ENCODE peak calls at places on chromosomes 6 and 20, in six cellular contexts. One of them, this sample, is unnamed.

GRCh38 chr6:170584181-170584953 is at the start of gene PDCD2:
- DNase-seq in astrocyte of the spinal cord: peak; percentile 88
- DNase-seq in fibroblast of mammary gland: peak; percentile 87
- DNase-seq in pancreas: peak; percentile 97
- DNase-seq in neural progenitor cell: peak; percentile 95
- DNase-seq in fibroblast of lung: peak; percentile 91
- DNase-seq in this sample: peak; percentile 89

GRCh38 chr6:112362027-112362795 is 15.1 kb downstream of the RFPL4B start:
- DNase-seq in astrocyte of the spinal cord: no peak
- DNase-seq in fibroblast of lung: no peak
- DNase-seq in fibroblast of mammary gland: no peak
- DNase-seq in neural progenitor cell: no peak
- DNase-seq in pancreas: peak; percentile 48
- DNase-seq in this sample: no peak

GRCh38 chr20:5316188-5317158 is at the start of gene PROKR2:
- DNase-seq in pancreas: peak; percentile 51
- DNase-seq in astrocyte of the spinal cord: no peak
- DNase-seq in neural progenitor cell: peak; percentile 88
- DNase-seq in fibroblast of lung: no peak
- DNase-seq in fibroblast of mammary gland: no peak
- DNase-seq in this sample: no peak

GRCh38 chr20:15380770-15381169 is 1043.4 kb upstream of the FLRT3 start:
- DNase-seq in pancreas: no peak
- DNase-seq in fibroblast of mammary gland: no peak
- DNase-seq in fibroblast of lung: no peak
- DNase-seq in astrocyte of the spinal cord: no peak
- DNase-seq in neural progenitor cell: no peak
- DNase-seq in this sample: no peak

GRCh38 chr6:32267035-32267434 is 43.2 kb upstream of the NOTCH4 start:
- DNase-seq in neural progenitor cell: no peak
- DNase-seq in pancreas: no peak
- DNase-seq in fibroblast of lung: no peak
- DNase-seq in fibroblast of mammary gland: no peak
- DNase-seq in astrocyte of the spinal cord: no peak
- DNase-seq in this sample: no peak

GRCh38 chr6:15358579-15359327 is 112.9 kb downstream of the JARID2 start:
- DNase-seq in neural progenitor cell: no peak
- DNase-seq in astrocyte of the spinal cord: peak; percentile 63
- DNase-seq in fibroblast of mammary gland: no peak
- DNase-seq in fibroblast of lung: peak; percentile 83
- DNase-seq in pancreas: no peak
- DNase-seq in this sample: no peak

GRCh38 chr6:105301072-105301503 is 101.8 kb downstream of the PREP start:
- DNase-seq in fibroblast of lung: peak; percentile 49
- DNase-seq in neural progenitor cell: no peak
- DNase-seq in fibroblast of mammary gland: no peak
- DNase-seq in pancreas: no peak
- DNase-seq in astrocyte of the spinal cord: peak; percentile 18
- DNase-seq in this sample: no peak

GRCh38 chr6:158660331-158660730 is 10.5 kb downstream of the SYTL3 start:
- DNase-seq in neural progenitor cell: peak; percentile 34
- DNase-seq in fibroblast of lung: no peak
- DNase-seq in pancreas: no peak
- DNase-seq in fibroblast of mammary gland: peak; percentile 32
- DNase-seq in astrocyte of the spinal cord: no peak
- DNase-seq in this sample: no peak

GRCh38 chr20:37598101-37598530 is 70.4 kb upstream of the BLCAP start:
- DNase-seq in pancreas: no peak
- DNase-seq in neural progenitor cell: peak; percentile 81
- DNase-seq in astrocyte of the spinal cord: no peak
- DNase-seq in fibroblast of mammary gland: no peak
- DNase-seq in fibroblast of lung: no peak
- DNase-seq in this sample: no peak
- H3K4me3 ChIP-seq in pancreas: no peak overlapping the region
- H3K4me3 ChIP-seq in neural progenitor cell: peak overlapping the region; percentile 38
- H3K4me3 ChIP-seq in astrocyte of the spinal cord: no peak overlapping the region
- H3K4me3 ChIP-seq in fibroblast of mammary gland: no peak overlapping the region
- H3K4me3 ChIP-seq in fibroblast of lung: no peak overlapping the region
- H3K4me3 ChIP-seq in this sample: no peak overlapping the region

DNA sequence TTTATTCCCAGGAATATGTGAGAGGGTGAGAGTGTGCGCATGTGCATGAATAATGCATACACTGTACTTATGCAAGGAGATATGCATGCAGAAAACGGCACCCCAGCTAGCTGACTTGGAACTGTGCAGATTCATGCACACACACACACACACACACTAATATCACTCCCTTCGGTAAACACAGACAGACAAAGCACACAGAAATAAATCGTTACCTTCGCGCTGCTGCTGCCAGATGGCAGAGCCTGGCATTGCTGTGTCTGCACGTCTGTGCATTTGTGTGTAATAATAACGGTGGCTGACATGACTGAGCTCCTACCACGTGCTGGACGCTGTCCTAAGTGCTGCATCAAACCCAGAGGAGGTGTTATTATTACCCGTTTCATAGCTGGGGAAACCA is 36.8 kb downstream of the PREX1 start:
- DNase-seq in astrocyte of the spinal cord: peak; percentile 36
- DNase-seq in pancreas: no peak
- DNase-seq in neural progenitor cell: no peak
- DNase-seq in fibroblast of lung: peak; percentile 38
- DNase-seq in fibroblast of mammary gland: no peak
- DNase-seq in this sample: peak; percentile 39
- TF ChIP-seq CTCF in astrocyte of the spinal cord: no peak
- TF ChIP-seq CTCF in pancreas: no peak
- TF ChIP-seq CTCF in neural progenitor cell: no peak
- TF ChIP-seq CTCF in fibroblast of lung: no peak
- TF ChIP-seq CTCF in fibroblast of mammary gland: no peak
- TF ChIP-seq CTCF in this sample: no peak

DNA sequence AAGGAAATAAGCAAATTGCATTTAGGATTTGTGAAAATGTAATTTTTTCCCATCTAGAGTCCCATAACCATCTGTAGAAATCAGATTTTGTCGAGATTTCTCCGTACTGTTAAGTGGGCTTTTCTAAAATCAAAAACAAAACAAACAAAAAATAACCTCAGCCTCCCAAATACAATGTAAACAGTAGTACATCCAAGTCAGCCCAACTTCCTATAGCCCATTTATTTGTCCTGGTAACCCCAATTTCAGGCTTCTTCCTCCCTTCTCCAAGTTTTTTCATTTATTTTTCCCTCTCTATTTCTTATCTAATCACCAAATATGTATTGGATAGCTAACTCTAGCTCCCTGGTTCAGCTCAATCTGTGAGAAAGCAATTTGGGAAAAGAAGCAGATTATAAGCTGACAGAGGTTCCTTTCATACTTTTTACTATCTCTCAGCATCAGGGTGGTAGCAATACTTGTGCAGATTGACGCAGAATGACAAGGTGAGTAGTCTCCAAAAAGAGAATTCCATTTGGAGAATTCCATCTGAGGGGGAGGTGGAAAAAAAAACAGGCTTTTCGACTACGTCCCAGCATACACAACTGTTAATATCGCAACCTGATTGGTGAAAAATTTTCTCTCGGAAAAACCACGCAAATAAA is 132.6 kb upstream of the BTN3A2 start:
- DNase-seq in pancreas: no peak
- DNase-seq in fibroblast of mammary gland: no peak
- DNase-seq in neural progenitor cell: no peak
- DNase-seq in fibroblast of lung: no peak
- DNase-seq in astrocyte of the spinal cord: no peak
- DNase-seq in this sample: no peak
- H3K4me3 ChIP-seq in pancreas: no peak overlapping the region
- H3K4me3 ChIP-seq in fibroblast of mammary gland: no peak overlapping the region
- H3K4me3 ChIP-seq in neural progenitor cell: peak overlapping the region; percentile 84
- H3K4me3 ChIP-seq in fibroblast of lung: peak overlapping the region; percentile 67
- H3K4me3 ChIP-seq in astrocyte of the spinal cord: peak overlapping the region; percentile 59
- H3K4me3 ChIP-seq in this sample: no peak overlapping the region

GRCh38 chr6:131948692-131949614 is 2.2 kb downstream of the CCN2 start:
- DNase-seq in neural progenitor cell: no peak
- DNase-seq in fibroblast of lung: peak; percentile 84
- DNase-seq in astrocyte of the spinal cord: peak; percentile 84
- DNase-seq in pancreas: no peak
- DNase-seq in fibroblast of mammary gland: peak; percentile 75
- DNase-seq in this sample: peak; percentile 92

GRCh38 chr6:131949909-131950766 is 1.0 kb downstream of the CCN2 start:
- DNase-seq in fibroblast of lung: peak; percentile 91
- DNase-seq in fibroblast of mammary gland: peak; percentile 91
- DNase-seq in pancreas: peak; percentile 88
- DNase-seq in astrocyte of the spinal cord: peak; percentile 92
- DNase-seq in neural progenitor cell: peak; percentile 91
- DNase-seq in this sample: peak; percentile 96

GRCh38 chr6:131949615-131949908 is 1.6 kb downstream of the CCN2 start:
- DNase-seq in astrocyte of the spinal cord: no peak
- DNase-seq in fibroblast of mammary gland: peak; percentile 88
- DNase-seq in fibroblast of lung: peak; percentile 92
- DNase-seq in pancreas: no peak
- DNase-seq in neural progenitor cell: no peak
- DNase-seq in this sample: peak; percentile 93

GRCh38 chr6:131951576-131952230 is 531 bp upstream of the CCN2 start:
- DNase-seq in astrocyte of the spinal cord: no peak
- DNase-seq in fibroblast of mammary gland: peak; percentile 19
- DNase-seq in pancreas: no peak
- DNase-seq in fibroblast of lung: peak; percentile 33
- DNase-seq in neural progenitor cell: peak; percentile 26
- DNase-seq in this sample: peak; percentile 72

DNA sequence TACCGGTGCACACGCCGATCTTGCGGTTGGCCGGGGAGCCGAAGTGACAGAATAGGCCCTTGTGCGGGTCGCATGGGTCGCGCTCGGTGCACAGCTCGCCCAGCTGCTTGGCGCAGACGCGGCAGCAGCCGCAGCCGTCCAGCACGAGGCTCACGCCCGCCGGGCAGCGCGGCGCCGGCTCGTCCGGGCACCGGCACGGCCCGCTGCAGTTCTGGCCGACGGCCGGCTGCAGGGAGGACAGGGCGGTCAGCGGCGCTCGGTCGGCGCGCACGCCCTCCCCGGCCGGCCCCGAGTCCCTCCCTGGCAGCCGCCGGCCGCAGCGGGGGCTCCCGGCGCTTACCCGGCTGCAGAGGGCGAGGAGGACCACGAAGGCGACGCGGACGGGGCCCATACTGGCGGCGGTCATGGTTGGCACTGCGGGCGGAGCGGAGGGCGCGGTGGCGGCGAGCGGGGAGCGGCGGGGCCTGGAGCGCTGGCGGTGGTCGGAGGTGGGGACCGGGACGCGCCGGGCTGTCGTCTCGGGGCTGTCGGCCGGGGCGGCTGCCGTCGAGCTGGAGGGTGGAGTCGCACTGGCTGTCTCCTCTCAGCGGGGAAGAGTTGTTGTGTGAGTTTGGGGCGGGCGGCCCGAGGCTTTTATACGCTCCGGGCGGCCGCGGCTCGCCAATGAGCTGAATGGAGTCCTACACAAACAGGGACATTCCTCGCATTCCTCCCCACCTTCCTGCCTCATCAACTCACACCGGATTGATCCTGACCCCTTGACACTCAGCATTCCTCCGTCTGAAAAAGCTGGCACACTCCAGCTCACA is at the start of gene CCN2:
- DNase-seq in astrocyte of the spinal cord: peak; percentile 98
- DNase-seq in neural progenitor cell: peak; percentile 98
- DNase-seq in fibroblast of mammary gland: peak; percentile 91
- DNase-seq in pancreas: peak; percentile 88
- DNase-seq in fibroblast of lung: peak; percentile 99
- DNase-seq in this sample: peak; percentile 99
- TF ChIP-seq CTCF in astrocyte of the spinal cord: no peak
- TF ChIP-seq CTCF in neural progenitor cell: no peak
- TF ChIP-seq CTCF in fibroblast of mammary gland: no peak
- TF ChIP-seq CTCF in pancreas: peak; percentile 9
- TF ChIP-seq CTCF in fibroblast of lung: no peak
- TF ChIP-seq CTCF in this sample: no peak

DNA sequence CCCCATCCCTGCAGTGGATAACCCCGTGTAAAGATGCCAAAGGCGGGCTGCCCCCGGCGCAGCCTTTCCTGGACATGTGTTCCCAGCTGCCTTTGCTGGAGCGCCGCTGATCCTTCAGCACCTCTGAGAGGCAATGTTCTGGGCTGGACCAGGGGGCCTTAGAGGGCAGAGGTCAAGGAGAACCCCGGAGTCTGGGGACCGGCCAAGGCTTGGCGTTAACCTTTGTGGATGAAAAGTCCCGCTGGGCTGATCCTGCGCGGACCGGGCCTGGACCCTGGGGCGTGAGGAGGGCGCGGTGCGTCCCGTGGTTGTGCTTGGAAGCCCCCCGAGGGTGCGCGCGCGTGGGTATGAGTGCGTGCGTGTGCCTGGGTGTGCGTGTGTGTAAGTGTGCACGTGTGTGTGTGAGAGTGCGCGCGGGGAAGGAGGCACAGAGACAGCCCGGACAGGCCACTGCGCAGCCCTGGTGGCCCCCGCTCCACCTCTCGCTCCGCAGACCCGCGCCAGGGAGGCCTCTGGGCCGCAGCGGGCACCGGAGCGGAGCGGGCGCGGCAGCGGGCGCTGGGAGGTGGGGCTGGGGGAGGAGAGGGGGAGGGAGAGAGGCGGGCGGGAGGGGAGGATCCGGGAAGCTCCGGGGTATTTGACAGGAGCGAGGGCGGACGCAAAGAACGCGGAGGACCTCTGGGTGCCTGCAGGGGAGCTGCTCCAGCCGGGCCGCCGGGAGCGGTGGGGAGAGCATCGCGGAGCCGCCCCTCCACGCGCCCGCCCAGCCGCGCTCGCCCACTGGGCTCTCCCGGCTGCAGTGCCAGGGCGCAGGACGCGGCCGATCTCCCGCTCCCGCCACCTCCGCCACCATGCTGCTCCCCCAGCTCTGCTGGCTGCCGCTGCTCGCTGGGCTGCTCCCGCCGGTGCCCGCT is at the start of gene SMOC2:
- DNase-seq in fibroblast of mammary gland: no peak
- DNase-seq in fibroblast of lung: no peak
- DNase-seq in astrocyte of the spinal cord: no peak
- DNase-seq in neural progenitor cell: peak; percentile 68
- DNase-seq in pancreas: no peak
- DNase-seq in this sample: no peak
- H3K4me3 ChIP-seq in fibroblast of mammary gland: no peak within 1 kb of the TSS
- H3K4me3 ChIP-seq in fibroblast of lung: no peak within 1 kb of the TSS
- H3K4me3 ChIP-seq in astrocyte of the spinal cord: no peak within 1 kb of the TSS
- H3K4me3 ChIP-seq in neural progenitor cell: peak within 1 kb of the TSS; percentile 61
- H3K4me3 ChIP-seq in pancreas: peak within 1 kb of the TSS; percentile 33
- H3K4me3 ChIP-seq in this sample: peak within 1 kb of the TSS; percentile 26

This sample was measured in cardiac fibroblast.